ENCODE peak calls at places on chromosomes 7 and 10, in four cellular contexts. C is HCT116; D is Panc1; J is activated naive CD4-positive, alpha-beta T cell treated with anti-CD3 and anti-CD28 coated beads, Interleukin-2, amount 10 ng/mL, durations not matched to agents 7 days and 5 days. V is an unnamed sample.

GRCh38 chr10:90321132-90321816 is 536.6 kb downstream of the HTR7 start:
- DNase-seq in D (no peak), J (no peak), C (no peak), V (no peak)

GRCh38 chr7:149000961-149001360 is 27.3 kb downstream of the PDIA4 start:
- DNase-seq in C (no peak), D (no peak), J (no peak), V (no peak)

GRCh38 chr10:86969421-86970041 is 1.2 kb downstream of the ADIRF start:
- DNase-seq in J (no peak), D (no peak), C (no peak), V (no peak)

GRCh38 chr10:113179270-113179669 is 229.2 kb downstream of the TCF7L2 start:
- DNase-seq in D (no peak), J (no peak), C (no peak), V (no peak)

GRCh38 chr7:32164341-32164996 is 94.3 kb upstream of the PDE1C start:
- DNase-seq in J (no peak), C (peak; percentile 43), D (no peak), V (no peak)

GRCh38 chr10:22712959-22713852 is 1.2 kb downstream of the PIP4K2A start:
- DNase-seq in J (peak; percentile 63), D (no peak), C (no peak), V (no peak)

GRCh38 chr7:130877236-130877635 is 143.2 kb upstream of the KLF14 start:
- DNase-seq in C (no peak), J (no peak), D (no peak), V (no peak)

GRCh38 chr7:38382627-38383026 is 109.2 kb upstream of the TARP start:
- DNase-seq in J (no peak), D (no peak), C (no peak), V (no peak)

GRCh38 chr10:44293306-44293778 is 91.6 kb downstream of the CXCL12 start:
- DNase-seq in J (no peak), D (no peak), C (no peak), V (no peak)

GRCh38 chr7:83301416-83301815 is 138.7 kb upstream of the PCLO start:
- DNase-seq in J (no peak), C (no peak), D (no peak), V (peak; percentile 43)

GRCh38 chr10:132654121-132654571 is 116.6 kb downstream of the INPP5A start:
- DNase-seq in J (no peak), D (no peak), C (no peak), V (no peak)

GRCh38 chr7:135930565-135931423 is 46.4 kb downstream of the MTPN start:
- DNase-seq in J (no peak), C (no peak), D (no peak), V (no peak)

GRCh38 chr10:65231148-65231547 is 1694.7 kb upstream of the LRRTM3 start:
- DNase-seq in C (no peak), J (no peak), D (no peak), V (no peak)

GRCh38 chr10:102678842-102679289 is 34.6 kb downstream of the TRIM8 start:
- DNase-seq in J (peak; percentile 32), C (no peak), D (peak; percentile 22), V (peak; percentile 63)

GRCh38 chr10:119526149-119526548 is 16.4 kb downstream of the RGS10 start:
- DNase-seq in J (no peak), D (no peak), C (no peak), V (no peak)

GRCh38 chr7:141133646-141134045 is 59.8 kb downstream of the TMEM178B start:
- DNase-seq in C (no peak), J (no peak), D (no peak), V (peak; percentile 7)

V was measured in smooth muscle cell of the brain vasculature.